ENCODE peak calls at places on chromosome 6, in six cellular contexts. J is OCI-LY7; V is stimulated activated CD4-positive, alpha-beta T cell treated with anti-CD3 and anti-CD28 coated beads, Interleukin-2, amount 100 ng/mL, for 48 hours; Q is effector memory CD4-positive, alpha-beta T cell; N is activated CD4-positive, alpha-beta T cell treated with anti-CD3 and anti-CD28 coated beads for 48 hours; M is T-cell. D is an unnamed sample.

GRCh38 chr6:26312501-26313390 is 52.3 kb upstream of the BTN3A2 start:
- DNase-seq in J (peak), N (peak), V (peak), M (peak), Q (peak), D (peak)

GRCh38 chr6:3230275-3231212 is 3.1 kb upstream of the TUBB2B start:
- DNase-seq in J (no peak), M (no peak), V (no peak), Q (no peak), N (no peak), D (no peak)

GRCh38 chr6:34546551-34547321 is 9.4 kb downstream of the SPDEF start:
- DNase-seq in Q (no peak), M (no peak), V (no peak), N (no peak), J (no peak), D (peak)

GRCh38 chr6:29005183-29005885 is at the start of gene ZNF311:
- DNase-seq in J (no peak), M (no peak), V (no peak), Q (no peak), N (peak), D (peak)

GRCh38 chr6:127191716-127192115 is 73.2 kb downstream of the RSPO3 start:
- DNase-seq in V (no peak), N (no peak), Q (no peak), J (no peak), M (no peak), D (no peak)

GRCh38 chr6:30258204-30258603 is 45.0 kb upstream of the TRIM26 start:
- DNase-seq in M (no peak), V (no peak), Q (no peak), J (peak), N (no peak), D (no peak)

GRCh38 chr6:4398806-4399205 is 263.4 kb upstream of the ECI2 start:
- DNase-seq in J (no peak), M (no peak), Q (no peak), N (no peak), V (no peak), D (no peak)

GRCh38 chr6:92777146-92777740 is 642.1 kb downstream of the EPHA7 start:
- DNase-seq in J (peak), V (no peak), N (no peak), Q (no peak), M (no peak), D (no peak)

GRCh38 chr6:4259391-4259790 is 124.0 kb upstream of the ECI2 start:
- DNase-seq in V (no peak), Q (no peak), M (no peak), J (no peak), N (no peak), D (no peak)

GRCh38 chr6:81138236-81138635 is 614.2 kb downstream of the TENT5A start:
- DNase-seq in V (no peak), J (no peak), N (no peak), M (no peak), Q (no peak), D (no peak)

GRCh38 chr6:44029489-44030185 is 97.6 kb downstream of the MRPL14 start:
- DNase-seq in V (no peak), Q (no peak), M (no peak), N (no peak), J (no peak), D (no peak)

GRCh38 chr6:81451787-81452186 is 300.7 kb downstream of the TENT5A start:
- DNase-seq in J (no peak), Q (no peak), M (no peak), V (no peak), N (no peak), D (no peak)

GRCh38 chr6:25006565-25007001 is 70.8 kb upstream of the RIPOR2 start:
- DNase-seq in J (peak), V (no peak), N (peak), Q (no peak), M (no peak), D (peak)

GRCh38 chr6:146265051-146265450 is 236.2 kb downstream of the GRM1 start:
- DNase-seq in M (no peak), J (no peak), N (no peak), V (no peak), Q (no peak), D (no peak)

GRCh38 chr6:143135326-143135725 is 74.6 kb downstream of the AIG1 start:
- DNase-seq in Q (no peak), J (no peak), M (no peak), V (no peak), N (no peak), D (no peak)

GRCh38 chr6:3518356-3518841 is 61.5 kb upstream of the SLC22A23 start:
- DNase-seq in N (no peak), V (no peak), M (no peak), Q (no peak), J (no peak), D (peak)

D was measured in ureter.